ENCODE peak calls at places on chromosomes 12 and 14, in five cellular contexts. F is psoas muscle, R is cardiac fibroblast, S is HFF-Myc, A is transverse colon. V is an unnamed sample.

GRCh38 chr14:69351385-69351784 is 46.7 kb downstream of the ERH start:
- DNase-seq in A (no peak), F (no peak), R (no peak), S (no peak), V (no peak)

GRCh38 chr12:131282292-131283080 is 328.8 kb downstream of the ADGRD1 start:
- DNase-seq in A (no peak), F (no peak), S (no peak), R (no peak), V (no peak)

GRCh38 chr12:130337476-130338303 is at the start of gene PIWIL1:
- DNase-seq in F (no peak), R (no peak), A (no peak), S (no peak), V (no peak)

GRCh38 chr14:86513564-86513963 is 983.6 kb downstream of the FLRT2 start:
- DNase-seq in R (no peak), A (no peak), S (no peak), F (no peak), V (no peak)

GRCh38 chr12:52351196-52352059 is 15.9 kb downstream of the KRT85 start:
- DNase-seq in R (no peak), S (no peak), F (no peak), A (no peak), V (no peak)

GRCh38 chr12:94769746-94770396 is 119.5 kb upstream of the TMCC3 start:
- DNase-seq in S (no peak), A (no peak), F (no peak), R (no peak), V (no peak)

GRCh38 chr14:85439696-85440328 is 90.1 kb upstream of the FLRT2 start:
- DNase-seq in R (peak; percentile 50), F (no peak), A (no peak), S (no peak), V (no peak)

GRCh38 chr14:76349993-76350392 is 25.9 kb upstream of the ESRRB start:
- DNase-seq in R (no peak), S (no peak), A (no peak), F (no peak), V (no peak)

GRCh38 chr12:65840793-65841670 is 16.7 kb downstream of the HMGA2 start:
- DNase-seq in A (no peak), F (no peak), S (no peak), R (no peak), V (no peak)

GRCh38 chr14:24875203-24875840 is 174.6 kb downstream of the STXBP6 start:
- DNase-seq in F (no peak), A (no peak), S (no peak), R (peak; percentile 20), V (no peak)

GRCh38 chr12:83827193-83827592 is 1085.4 kb downstream of the SLC6A15 start:
- DNase-seq in R (no peak), A (no peak), F (no peak), S (no peak), V (no peak)

GRCh38 chr14:55832122-55832911 is 252.3 kb downstream of the KTN1 start:
- DNase-seq in F (no peak), R (peak; percentile 57), S (no peak), A (peak; percentile 42), V (no peak)

GRCh38 chr12:75953312-75953906 is 78.2 kb downstream of the PHLDA1 start:
- DNase-seq in R (peak; percentile 70), A (no peak), S (no peak), F (no peak), V (no peak)

GRCh38 chr12:94326727-94327126 is 132.9 kb downstream of the CEP83 start:
- DNase-seq in A (no peak), S (peak; percentile 4), F (no peak), R (peak; percentile 91), V (no peak)

GRCh38 chr12:101616027-101616494 is 21.3 kb downstream of the MYBPC1 start:
- DNase-seq in A (no peak), F (no peak), R (peak; percentile 7), S (no peak), V (no peak)

GRCh38 chr12:75565795-75566194 is 54.4 kb upstream of the KRR1 start:
- DNase-seq in A (no peak), S (no peak), F (no peak), R (no peak), V (no peak)

GRCh38 chr12:105358789-105359188 is 28.3 kb downstream of the C12orf75 start:
- DNase-seq in F (no peak), A (no peak), S (no peak), R (no peak), V (no peak)

GRCh38 chr12:132852496-132852895 is 23.8 kb upstream of the GOLGA3 start:
- DNase-seq in S (no peak), A (no peak), R (no peak), F (no peak), V (no peak)

GRCh38 chr12:3282271-3282670 is 205.1 kb downstream of the TSPAN9 start:
- DNase-seq in A (no peak), F (no peak), R (no peak), S (no peak), V (no peak)

GRCh38 chr12:53736602-53737493 is 9.6 kb upstream of the CALCOCO1 start:
- DNase-seq in A (no peak), R (no peak), F (no peak), S (no peak), V (no peak)

GRCh38 chr12:124919646-124920352 is 5.3 kb upstream of the UBC start:
- DNase-seq in R (no peak), A (no peak), F (no peak), S (no peak), V (peak; percentile 72)

GRCh38 chr14:64566651-64567122 is 16.9 kb downstream of the PPP1R36 start:
- DNase-seq in A (no peak), F (no peak), R (no peak), S (peak; percentile 17), V (no peak)
- TF ChIP-seq CTCF in A (no peak), F (no peak), R (no peak), S (no peak), V (no peak)

DNA sequence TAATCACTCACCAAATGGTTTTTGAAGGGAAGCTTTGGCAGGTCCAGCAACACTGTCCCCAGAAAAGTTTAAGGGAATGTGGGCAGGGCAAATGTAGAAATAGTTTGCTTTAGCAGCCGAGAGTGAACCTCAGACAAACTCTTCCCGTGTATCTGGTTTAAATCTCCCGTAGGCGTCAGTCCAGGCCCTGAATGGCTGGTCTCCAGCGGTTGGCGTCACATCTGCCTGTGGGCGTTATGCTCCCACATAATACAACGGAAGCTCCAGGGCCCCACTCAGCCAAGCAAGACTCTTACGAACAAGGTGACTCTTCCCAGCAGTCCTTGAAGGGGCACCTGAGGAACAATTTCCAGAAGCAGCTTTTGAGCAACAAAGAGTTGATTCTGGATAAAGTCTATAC is 942 bp downstream of the ZC2HC1C start:
- DNase-seq in A (peak; percentile 47), R (no peak), S (no peak), F (peak; percentile 71), V (no peak)
- H3K4me3 ChIP-seq in A (no peak overlapping the region), R (no peak overlapping the region), S (no peak overlapping the region), F (peak overlapping the region; percentile 74), V (no peak overlapping the region)

DNA sequence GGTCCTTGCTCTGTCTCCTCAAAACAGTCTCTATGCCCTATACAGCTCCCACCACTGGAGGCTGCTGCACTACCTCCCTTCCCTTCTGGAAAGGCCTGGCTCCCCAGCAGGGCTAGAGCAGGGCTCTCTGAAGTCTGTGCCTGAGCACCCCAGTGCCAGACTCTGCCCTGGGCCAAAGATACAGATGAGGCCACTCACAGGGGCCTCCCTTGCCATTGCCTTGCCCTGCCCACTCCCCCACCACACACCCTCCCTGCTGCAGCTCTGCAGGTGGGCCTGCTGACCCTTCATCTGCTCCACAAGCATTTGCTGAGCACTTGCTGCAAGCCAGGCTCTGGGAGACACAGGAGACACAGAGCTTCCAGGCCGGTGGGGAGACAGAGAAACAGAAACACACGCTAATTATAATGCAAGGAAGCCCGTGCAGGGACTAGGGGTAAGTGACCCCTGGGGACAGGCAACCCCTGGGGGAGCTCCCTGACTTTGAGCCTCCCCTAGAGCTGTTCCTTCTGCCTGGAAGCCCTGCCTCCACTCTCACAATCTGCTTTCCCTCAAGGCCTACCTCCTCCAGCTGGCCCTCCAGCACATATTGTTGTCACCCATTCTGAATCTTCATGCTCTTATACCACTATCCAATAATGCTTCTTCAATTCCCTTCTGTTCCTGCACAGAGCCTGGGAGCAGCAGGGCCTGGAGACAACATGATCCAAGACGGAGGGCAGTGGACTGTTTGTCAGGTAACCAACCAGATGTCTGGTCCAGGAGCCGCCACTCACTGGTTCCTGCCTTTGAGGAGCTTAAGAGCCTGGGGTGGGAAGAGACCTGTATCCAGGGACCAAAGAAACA is 32.6 kb upstream of the PNMA1 start:
- DNase-seq in S (no peak), A (no peak), R (no peak), F (no peak), V (no peak)
- TF ChIP-seq CTCF in S (no peak), A (peak; percentile 23), R (peak; percentile 21), F (no peak), V (peak; percentile 22)

GRCh38 chr14:95189400-95190162 is 32.3 kb upstream of the DICER1 start:
- DNase-seq in S (no peak), R (no peak), A (no peak), F (no peak), V (no peak)

GRCh38 chr14:95192306-95192705 is 35.0 kb upstream of the DICER1 start:
- DNase-seq in R (no peak), A (no peak), S (no peak), F (no peak), V (no peak)

GRCh38 chr14:95191445-95192199 is 34.3 kb upstream of the DICER1 start:
- DNase-seq in R (no peak), A (no peak), S (no peak), F (no peak), V (no peak)

GRCh38 chr14:95190857-95191256 is 33.5 kb upstream of the DICER1 start:
- DNase-seq in S (no peak), R (no peak), F (no peak), A (no peak), V (no peak)

GRCh38 chr14:95190346-95190840 is 33.1 kb upstream of the DICER1 start:
- DNase-seq in A (no peak), R (no peak), S (no peak), F (no peak), V (no peak)
- H3K4me3 ChIP-seq in A (no peak overlapping the region), R (no peak overlapping the region), S (no peak overlapping the region), F (no peak overlapping the region), V (no peak overlapping the region)

GRCh38 chr14:104681689-104682074 is 7.7 kb upstream of the INF2 start:
- DNase-seq in A (peak; percentile 92), R (peak; percentile 83), S (peak; percentile 80), F (peak; percentile 87), V (no peak)

GRCh38 chr14:104680056-104680805 is 9.2 kb upstream of the INF2 start:
- DNase-seq in F (peak; percentile 55), S (no peak), A (peak; percentile 54), R (peak; percentile 82), V (no peak)

GRCh38 chr14:104682107-104682593 is 7.3 kb upstream of the INF2 start:
- DNase-seq in A (no peak), R (no peak), F (no peak), S (no peak), V (no peak)

GRCh38 chr14:104678901-104679705 is 10.3 kb upstream of the INF2 start:
- DNase-seq in F (no peak), A (no peak), R (no peak), S (no peak), V (no peak)

GRCh38 chr14:104680806-104681688 is 8.4 kb upstream of the INF2 start:
- DNase-seq in S (no peak), A (peak; percentile 77), R (peak; percentile 86), F (peak; percentile 55), V (peak; percentile 73)
- TF ChIP-seq CTCF in S (peak; percentile 17), A (no peak), R (peak; percentile 29), F (no peak), V (peak; percentile 36)

V was measured in GM12864.